ENCODE peak calls at places on chromosomes 3 and 15, in nine cellular contexts. G is GM12891; H is cortex of kidney; B is cerebellum; L is stimulated activated CD8-positive, alpha-beta memory T cell treated with anti-CD3 and anti-CD28 coated beads, Interleukin-12 subunit alpha, Interleukin-12 subunit beta, amount 100 ng/mL, for 4 hours; C is KG1; V is A549; Q is progenitor cell of endocrine pancreas; X is T-helper 2 cell. W is an unnamed sample.

GRCh38 chr15:66878761-66879160 is 176.7 kb downstream of the SMAD6 start:
- DNase-seq in G (no peak), H (no peak), B (no peak), L (no peak), C (no peak), V (no peak), Q (no peak), X (no peak), W (no peak)

GRCh38 chr3:141875893-141876380 is 506 bp upstream of the ATP1B3 start:
- DNase-seq in G (no peak), H (no peak), B (peak), L (no peak), C (no peak), V (peak), Q (peak), X (peak), W (peak)

GRCh38 chr3:125353659-125354058 is 21.5 kb downstream of the ZNF148 start:
- DNase-seq in G (no peak), H (no peak), B (no peak), L (no peak), C (no peak), V (no peak), Q (no peak), X (no peak), W (no peak)

GRCh38 chr3:88005066-88005465 is 53.7 kb downstream of the CGGBP1 start:
- DNase-seq in G (no peak), H (no peak), B (peak), L (no peak), C (peak), V (peak), Q (no peak), X (peak), W (peak)

GRCh38 chr3:141796436-141797166 is 33.4 kb downstream of the GRK7 start:
- DNase-seq in G (peak), H (no peak), B (no peak), L (peak), C (peak), V (no peak), Q (no peak), X (peak), W (peak)

GRCh38 chr3:190909908-190910307 is 47.4 kb upstream of the GMNC start:
- DNase-seq in G (no peak), H (no peak), B (no peak), L (no peak), C (no peak), V (no peak), Q (no peak), X (no peak), W (no peak)

GRCh38 chr3:155015776-155016451 is 64.2 kb upstream of the MME start:
- DNase-seq in G (no peak), H (no peak), B (no peak), L (no peak), C (no peak), V (no peak), Q (no peak), X (no peak), W (no peak)

GRCh38 chr3:80771085-80771484 is 990.4 kb downstream of the GBE1 start:
- DNase-seq in G (no peak), H (no peak), B (no peak), L (no peak), C (no peak), V (peak), Q (no peak), X (no peak), W (peak)

GRCh38 chr3:131353016-131353877 is 28.3 kb upstream of the NUDT16 start:
- DNase-seq in G (no peak), H (no peak), B (no peak), L (no peak), C (no peak), V (peak), Q (no peak), X (no peak), W (no peak)

GRCh38 chr3:9122732-9123364 is 126.6 kb downstream of the SRGAP3 start:
- DNase-seq in G (no peak), H (no peak), B (no peak), L (no peak), C (no peak), V (no peak), Q (no peak), X (no peak), W (no peak)

GRCh38 chr3:141403576-141403975 is 35.3 kb downstream of the ZBTB38 start:
- DNase-seq in G (no peak), H (no peak), B (no peak), L (no peak), C (no peak), V (no peak), Q (no peak), X (peak), W (no peak)

GRCh38 chr3:20066848-20067617 is 26.8 kb downstream of the KAT2B start:
- DNase-seq in G (no peak), H (no peak), B (no peak), L (no peak), C (no peak), V (no peak), Q (no peak), X (no peak), W (no peak)

GRCh38 chr3:65402597-65402996 is 636.1 kb downstream of the MAGI1 start:
- DNase-seq in G (no peak), H (no peak), B (peak), L (no peak), C (no peak), V (peak), Q (no peak), X (no peak), W (no peak)

GRCh38 chr3:72177075-72178050 is 392.4 kb upstream of the PROK2 start:
- DNase-seq in G (peak), H (no peak), B (no peak), L (no peak), C (no peak), V (no peak), Q (no peak), X (no peak), W (peak)

GRCh38 chr15:61511089-61511488 is 282.0 kb upstream of the RORA start:
- DNase-seq in G (no peak), H (no peak), B (no peak), L (no peak), C (no peak), V (no peak), Q (no peak), X (no peak), W (no peak)

GRCh38 chr3:86147119-86147518 is 843.8 kb downstream of the VGLL3 start:
- DNase-seq in G (no peak), H (no peak), B (no peak), L (no peak), C (no peak), V (peak), Q (no peak), X (no peak), W (no peak)